ENCODE peak calls at places on chromosomes 6 and 20, in nine cellular contexts. U is 8988T; F is CD8-positive, alpha-beta memory T cell; S is lung; I is activated CD4-positive, alpha-beta memory T cell treated with anti-CD3 and anti-CD28 coated beads, Interleukin-2, amount 10 ng/mL, durations not matched to agents 7 days and 5 days; O is gastrocnemius medialis; R is fibroblast of mammary gland; N is fibroblast of lung; X is H54. K is an unnamed sample.

GRCh38 chr6:90895299-90896164 is 308.7 kb upstream of the MAP3K7 start:
- DNase-seq in X (no peak), U (no peak), S (no peak), R (no peak), O (no peak), N (no peak), I (no peak), F (no peak), K (no peak)

GRCh38 chr6:29631860-29632731 is 887 bp downstream of the GABBR1 start:
- DNase-seq in N (peak), I (peak), O (peak), S (peak), R (peak), X (peak), F (peak), U (peak), K (peak)

GRCh38 chr6:45420083-45420908 is 42.6 kb upstream of the SUPT3H start:
- DNase-seq in U (no peak), N (peak), O (no peak), I (peak), R (peak), F (peak), S (no peak), X (no peak), K (peak)

GRCh38 chr20:38132910-38133501 is 32.1 kb downstream of the TGM2 start:
- DNase-seq in I (no peak), F (no peak), U (no peak), N (no peak), O (no peak), R (no peak), X (no peak), S (no peak), K (no peak)

GRCh38 chr20:43037605-43038309 is 151.9 kb downstream of the PTPRT start:
- DNase-seq in U (no peak), X (no peak), N (no peak), R (no peak), S (no peak), F (no peak), I (no peak), O (no peak), K (no peak)

GRCh38 chr6:44464051-44464450 is 76.5 kb downstream of the CDC5L start:
- DNase-seq in I (no peak), X (no peak), N (no peak), F (no peak), O (no peak), R (no peak), U (no peak), S (no peak), K (no peak)

GRCh38 chr20:45011108-45011526 is 44.8 kb downstream of the STK4 start:
- DNase-seq in I (peak), R (peak), O (peak), F (peak), U (no peak), N (peak), X (no peak), S (peak), K (peak)

GRCh38 chr6:166330612-166331011 is 11.7 kb downstream of the SFT2D1 start:
- DNase-seq in N (peak), I (no peak), U (no peak), F (no peak), O (no peak), R (peak), X (no peak), S (no peak), K (peak)

GRCh38 chr20:2408111-2408510 is 27.4 kb downstream of the TGM6 start:
- DNase-seq in F (no peak), O (no peak), R (no peak), I (no peak), U (no peak), N (no peak), X (no peak), S (no peak), K (no peak)

GRCh38 chr20:61118429-61119224 is 133.4 kb upstream of the CDH4 start:
- DNase-seq in S (no peak), R (peak), F (no peak), U (no peak), X (peak), I (no peak), O (no peak), N (peak), K (no peak)

GRCh38 chr6:12516070-12516469 is 200.5 kb upstream of the PHACTR1 start:
- DNase-seq in O (no peak), S (no peak), R (no peak), X (peak), I (no peak), U (no peak), F (no peak), N (peak), K (no peak)

GRCh38 chr20:58003525-58003924 is 224.9 kb downstream of the ANKRD60 start:
- DNase-seq in O (no peak), X (no peak), I (no peak), N (no peak), F (no peak), R (no peak), U (no peak), S (no peak), K (no peak)

GRCh38 chr6:113403966-113404575 is 453.1 kb upstream of the MARCKS start:
- DNase-seq in S (no peak), X (no peak), O (no peak), R (no peak), N (peak), F (no peak), I (no peak), U (no peak), K (no peak)

GRCh38 chr6:33578588-33579011 is 1.5 kb downstream of the BAK1 start:
- DNase-seq in F (peak), N (no peak), I (peak), R (no peak), U (no peak), X (no peak), S (no peak), O (no peak), K (no peak)

GRCh38 chr6:25477006-25477590 is 174.9 kb upstream of the SCGN start:
- DNase-seq in X (no peak), I (no peak), N (peak), S (no peak), O (no peak), F (no peak), R (peak), U (no peak), K (peak)

GRCh38 chr6:98828991-98829411 is 5.4 kb upstream of the POU3F2 start:
- DNase-seq in F (no peak), O (no peak), R (no peak), I (no peak), N (no peak), X (no peak), S (no peak), U (no peak), K (no peak)

GRCh38 chr6:67722861-67723261 is 912.2 kb upstream of the ADGRB3 start:
- DNase-seq in O (no peak), N (no peak), F (peak), R (no peak), U (no peak), S (no peak), X (no peak), I (no peak), K (no peak)

GRCh38 chr20:9140172-9140760 is 71.4 kb downstream of the PLCB4 start:
- DNase-seq in I (no peak), N (no peak), R (no peak), U (no peak), F (no peak), S (no peak), O (no peak), X (no peak), K (no peak)

GRCh38 chr6:98467091-98467490 is 367.3 kb upstream of the POU3F2 start:
- DNase-seq in S (no peak), N (no peak), R (no peak), X (no peak), O (no peak), I (no peak), F (no peak), U (no peak), K (no peak)

GRCh38 chr6:140671926-140672325 is 1297.5 kb upstream of the CITED2 start:
- DNase-seq in S (no peak), I (no peak), F (no peak), U (no peak), R (peak), X (no peak), N (no peak), O (no peak), K (no peak)

GRCh38 chr6:119856136-119856535 is 506.6 kb upstream of the MAN1A1 start:
- DNase-seq in F (no peak), N (peak), S (no peak), U (no peak), I (peak), O (no peak), R (no peak), X (peak), K (peak)

GRCh38 chr6:98894810-98895209 is 52.9 kb downstream of the FBXL4 start:
- DNase-seq in I (no peak), R (peak), X (no peak), U (no peak), O (no peak), S (no peak), F (no peak), N (no peak), K (no peak)

GRCh38 chr6:160137989-160138835 is 16.6 kb downstream of the SLC22A1 start:
- DNase-seq in S (peak), U (no peak), X (peak), I (peak), N (peak), F (peak), O (no peak), R (peak), K (peak)

GRCh38 chr20:62382306-62383198 is 4.4 kb upstream of the RPS21 start:
- DNase-seq in X (no peak), U (peak), F (peak), I (peak), R (peak), O (peak), S (peak), N (peak), K (peak)

GRCh38 chr20:14223806-14224205 is 113.6 kb downstream of the FLRT3 start:
- DNase-seq in I (no peak), N (no peak), X (no peak), O (no peak), U (no peak), R (no peak), F (no peak), S (no peak), K (no peak)

GRCh38 chr6:70676821-70677220 is 9.1 kb downstream of the SMAP1 start:
- DNase-seq in F (no peak), I (no peak), R (no peak), U (no peak), S (no peak), N (no peak), O (no peak), X (no peak), K (no peak)

GRCh38 chr6:83976871-83977270 is 56.7 kb upstream of the MRAP2 start:
- DNase-seq in S (no peak), I (no peak), R (no peak), X (no peak), U (no peak), F (no peak), O (no peak), N (no peak), K (no peak)

GRCh38 chr6:41352907-41353306 is 17.5 kb downstream of the NCR2 start:
- DNase-seq in S (peak), X (no peak), I (peak), N (no peak), F (no peak), R (no peak), O (no peak), U (no peak), K (no peak)

GRCh38 chr6:137358273-137358672 is 135.9 kb downstream of the OLIG3 start:
- DNase-seq in U (no peak), R (no peak), O (no peak), X (no peak), I (no peak), N (no peak), S (no peak), F (no peak), K (no peak)

GRCh38 chr6:114419175-114419574 is 76.4 kb upstream of the HS3ST5 start:
- DNase-seq in R (no peak), S (no peak), F (no peak), X (no peak), I (no peak), O (no peak), N (no peak), U (no peak), K (no peak)

GRCh38 chr6:16511723-16512584 is 249.3 kb downstream of the ATXN1 start:
- DNase-seq in R (no peak), X (no peak), U (no peak), F (no peak), N (no peak), O (no peak), I (peak), S (no peak), K (no peak)

GRCh38 chr6:24064106-24064505 is 61.9 kb upstream of the NRSN1 start:
- DNase-seq in N (no peak), S (no peak), I (no peak), U (no peak), O (no peak), X (no peak), F (no peak), R (peak), K (no peak)

GRCh38 chr20:35166242-35166830 is 5.5 kb upstream of the PROCR start:
- DNase-seq in U (no peak), O (no peak), R (no peak), N (peak), S (peak), I (no peak), F (no peak), X (no peak), K (no peak)

GRCh38 chr6:10237284-10238043 is 177.4 kb downstream of the TFAP2A start:
- DNase-seq in X (peak), S (no peak), O (no peak), I (no peak), R (peak), U (peak), F (no peak), N (no peak), K (peak)

GRCh38 chr20:57587278-57587988 is 26.5 kb downstream of the PCK1 start:
- DNase-seq in R (no peak), U (no peak), F (no peak), X (no peak), N (no peak), S (no peak), O (no peak), I (no peak), K (no peak)

GRCh38 chr6:150004101-150004782 is 21.1 kb downstream of the RAET1L start:
- DNase-seq in U (no peak), X (no peak), N (no peak), S (no peak), O (no peak), F (peak), I (peak), R (no peak), K (no peak)

GRCh38 chr6:125808060-125808459 is 17.3 kb downstream of the NCOA7 start:
- DNase-seq in R (no peak), X (no peak), N (no peak), F (no peak), U (no peak), O (no peak), S (no peak), I (no peak), K (peak)

K was measured in kidney glomerular epithelial cell.